ENCODE peak calls at places on chromosomes 16 and 17, in eight cellular contexts. S is upper lobe of right lung, M is progenitor cell of endocrine pancreas, B is lower leg skin, H is fibroblast of villous mesenchyme, D is spleen, T is fibroblast of mammary gland, N is thoracic aorta. L is an unnamed sample.

GRCh38 chr17:16930571-16931317 is 41.2 kb downstream of the TNFRSF13B start:
- DNase-seq in S (peak), M (no peak), B (no peak), H (no peak), D (peak), T (no peak), N (no peak), L (peak)

GRCh38 chr16:58028168-58028455 is 2.6 kb downstream of the MMP15 start:
- DNase-seq in S (no peak), M (no peak), B (no peak), H (no peak), D (peak), T (no peak), N (no peak), L (peak)

GRCh38 chr16:89827383-89828198 is 684 bp upstream of the SPIRE2 start:
- DNase-seq in S (no peak), M (peak), B (no peak), H (peak), D (no peak), T (peak), N (no peak), L (no peak)

GRCh38 chr17:35160354-35161201 is 13.0 kb downstream of the UNC45B start:
- DNase-seq in S (no peak), M (no peak), B (no peak), H (no peak), D (peak), T (no peak), N (no peak), L (no peak)

GRCh38 chr16:85557976-85558589 is 55.0 kb upstream of the GSE1 start:
- DNase-seq in S (no peak), M (no peak), B (no peak), H (no peak), D (no peak), T (no peak), N (no peak), L (no peak)

GRCh38 chr16:23187341-23187740 is 4.8 kb downstream of the SCNN1G start:
- DNase-seq in S (no peak), M (no peak), B (no peak), H (no peak), D (no peak), T (no peak), N (no peak), L (no peak)

GRCh38 chr16:19521471-19522368 is at the start of gene GDE1:
- DNase-seq in S (peak), M (peak), B (peak), H (peak), D (peak), T (peak), N (peak), L (peak)

GRCh38 chr17:76139801-76140660 is 1.0 kb downstream of the FOXJ1 start:
- DNase-seq in S (peak), M (peak), B (no peak), H (no peak), D (peak), T (peak), N (no peak), L (peak)

GRCh38 chr17:58303981-58304734 is 23.4 kb upstream of the MPO start:
- DNase-seq in S (peak), M (no peak), B (peak), H (peak), D (peak), T (peak), N (no peak), L (no peak)

GRCh38 chr16:58094791-58095574 is 34.2 kb downstream of the CFAP20 start:
- DNase-seq in S (no peak), M (no peak), B (no peak), H (no peak), D (no peak), T (no peak), N (no peak), L (peak)

GRCh38 chr16:24524855-24525652 is 14.3 kb upstream of the RBBP6 start:
- DNase-seq in S (no peak), M (no peak), B (no peak), H (peak), D (no peak), T (no peak), N (no peak), L (no peak)

GRCh38 chr16:65579050-65579449 is 457.2 kb upstream of the CDH11 start:
- DNase-seq in S (no peak), M (no peak), B (no peak), H (no peak), D (no peak), T (no peak), N (no peak), L (no peak)

GRCh38 chr16:56625943-56626654 is 518 bp downstream of the MT1E start:
- DNase-seq in S (no peak), M (no peak), B (peak), H (peak), D (no peak), T (peak), N (peak), L (no peak)

GRCh38 chr17:40932608-40933007 is 4.8 kb downstream of the KRT23 start:
- DNase-seq in S (no peak), M (no peak), B (no peak), H (no peak), D (no peak), T (no peak), N (no peak), L (no peak)

GRCh38 chr17:50346313-50347086 is 574 bp downstream of the XYLT2 start:
- DNase-seq in S (peak), M (peak), B (peak), H (peak), D (no peak), T (no peak), N (no peak), L (peak)

GRCh38 chr16:86319871-86320270 is 190.5 kb upstream of the FOXF1 start:
- DNase-seq in S (no peak), M (no peak), B (no peak), H (peak), D (no peak), T (no peak), N (no peak), L (no peak)

GRCh38 chr17:43931062-43931571 is 11.2 kb downstream of the PPY start:
- DNase-seq in S (no peak), M (no peak), B (no peak), H (no peak), D (no peak), T (no peak), N (no peak), L (no peak)

GRCh38 chr17:58541249-58541648 is 26.8 kb upstream of the MTMR4 start:
- DNase-seq in S (no peak), M (no peak), B (peak), H (no peak), D (no peak), T (peak), N (no peak), L (no peak)

GRCh38 chr17:8003594-8004181 is 1.3 kb downstream of the GUCY2D start:
- DNase-seq in S (no peak), M (no peak), B (peak), H (no peak), D (peak), T (no peak), N (no peak), L (no peak)

GRCh38 chr16:81204794-81205680 is 33.5 kb upstream of the BCO1 start:
- DNase-seq in S (no peak), M (no peak), B (no peak), H (peak), D (no peak), T (peak), N (no peak), L (no peak)

GRCh38 chr17:78128616-78129384 is at the start of gene TMC6:
- DNase-seq in S (peak), M (peak), B (peak), H (no peak), D (peak), T (no peak), N (no peak), L (no peak)

GRCh38 chr17:44904001-44904984 is 5.0 kb upstream of the EFTUD2 start:
- DNase-seq in S (peak), M (no peak), B (no peak), H (no peak), D (no peak), T (no peak), N (no peak), L (peak)

GRCh38 chr17:9900019-9900594 is 5.0 kb downstream of the RCVRN start:
- DNase-seq in S (no peak), M (no peak), B (no peak), H (peak), D (peak), T (peak), N (no peak), L (no peak)
- TF ChIP-seq CTCF in S (no peak), M (no peak), B (no peak), H (no peak), D (no peak), T (no peak), N (no peak), L (peak)

DNA sequence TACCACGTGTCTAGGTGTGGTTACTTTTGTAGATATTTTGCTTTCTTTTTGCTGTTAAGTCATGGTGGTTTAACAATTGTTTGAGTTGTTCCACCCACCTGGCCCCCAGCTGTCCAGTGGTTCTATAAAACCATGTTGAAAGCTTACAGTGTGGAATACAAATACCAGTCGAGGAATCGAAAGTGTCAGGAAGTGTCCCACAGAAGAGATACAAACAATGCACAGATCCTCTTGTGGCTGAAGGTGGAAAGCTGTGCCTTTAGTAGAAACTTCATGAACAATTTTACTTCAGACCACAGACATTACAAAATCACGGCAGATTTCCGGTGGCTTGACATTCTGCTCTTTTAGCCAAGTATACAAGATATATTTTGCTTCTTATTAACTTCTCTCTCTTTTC is 782.4 kb upstream of the SOX9 start:
- DNase-seq in S (no peak), M (no peak), B (no peak), H (peak), D (no peak), T (peak), N (no peak), L (no peak)
- TF ChIP-seq CTCF in S (no peak), M (no peak), B (no peak), H (no peak), D (no peak), T (no peak), N (no peak), L (no peak)

DNA sequence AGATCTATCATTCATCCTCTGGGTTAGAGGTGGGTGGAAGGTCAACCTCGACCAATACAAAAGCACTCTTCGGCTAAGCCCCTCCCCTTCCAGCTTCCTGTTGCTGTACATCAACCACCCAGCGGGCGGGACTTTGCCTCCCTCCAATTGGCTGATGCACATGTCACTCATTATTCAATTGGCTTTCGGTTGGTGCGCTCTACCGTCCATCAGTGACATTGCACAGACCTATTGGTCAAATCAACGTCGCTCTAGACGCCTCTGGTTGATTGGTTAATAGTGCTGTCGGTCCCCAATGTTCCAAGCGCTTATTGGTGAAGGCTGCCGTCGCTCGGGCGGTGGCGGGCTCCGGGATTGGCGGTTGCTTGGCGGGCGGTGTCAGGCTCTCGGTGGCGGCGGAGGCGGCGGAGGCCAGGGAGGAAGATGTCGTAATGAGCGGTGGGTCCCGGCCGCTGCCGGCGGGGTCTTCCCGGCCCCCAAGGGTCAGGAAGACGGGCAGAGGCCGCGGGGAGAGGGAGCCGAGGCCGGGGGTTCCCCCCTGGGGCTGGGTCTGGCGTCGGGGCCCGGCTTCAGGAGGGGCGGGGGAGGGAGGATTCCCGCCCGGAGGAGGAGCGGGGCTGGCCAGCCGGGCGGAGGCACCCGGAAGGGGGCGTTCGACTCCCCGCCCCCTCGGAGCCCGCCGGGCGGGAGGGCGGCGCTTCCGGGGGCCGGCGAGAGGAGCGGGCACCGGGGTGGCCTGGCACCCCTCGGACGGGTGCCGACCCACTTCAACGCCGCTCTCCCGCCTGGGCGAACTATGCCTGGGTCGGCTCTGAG is at the start of gene SP2:
- DNase-seq in S (peak), M (peak), B (peak), H (peak), D (peak), T (peak), N (peak), L (peak)
- TF ChIP-seq CTCF in S (peak), M (peak), B (no peak), H (peak), D (peak), T (no peak), N (no peak), L (peak)

GRCh38 chr16:8962393-8963009 is 1.2 kb downstream of the USP7 start:
- DNase-seq in S (peak), M (no peak), B (no peak), H (no peak), D (peak), T (no peak), N (no peak), L (peak)
- TF ChIP-seq CTCF in S (no peak), M (no peak), B (no peak), H (no peak), D (no peak), T (no peak), N (no peak), L (peak)

DNA sequence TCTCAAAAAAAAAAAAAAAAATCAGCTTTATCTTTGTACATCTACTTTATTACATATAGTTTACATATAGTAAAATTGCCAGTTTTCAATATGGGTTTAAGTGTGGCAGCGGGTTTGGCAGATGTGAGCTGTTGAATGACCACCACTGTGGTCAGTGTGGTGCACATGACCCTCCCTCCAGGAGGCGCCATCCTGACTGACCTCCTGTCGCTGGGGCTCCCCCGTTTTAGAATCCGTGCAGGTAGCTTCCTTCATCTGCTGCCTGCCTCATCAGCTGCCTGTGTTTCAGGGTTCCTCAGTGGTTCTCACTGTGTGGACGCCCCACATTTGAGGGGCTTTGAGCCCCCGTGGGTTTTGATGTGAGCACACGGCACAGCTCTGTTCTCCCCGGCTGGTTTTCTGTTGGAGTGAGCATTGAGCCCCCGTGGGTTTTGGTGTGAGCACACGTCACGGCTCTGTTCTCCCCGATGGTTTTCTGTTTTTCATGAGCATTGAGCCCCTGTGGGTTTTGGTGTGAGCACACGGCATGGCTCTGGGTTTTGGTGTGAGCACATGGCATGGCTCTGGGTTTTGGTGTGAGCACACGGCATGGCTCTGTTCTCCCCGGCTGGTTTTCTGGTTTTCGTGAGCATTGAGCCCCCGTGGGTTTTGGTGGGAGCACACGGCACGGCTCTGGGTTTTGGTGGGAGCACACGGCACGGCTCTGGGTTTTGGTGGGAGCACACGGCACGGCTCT is 57.9 kb upstream of the ZNF750 start:
- DNase-seq in S (no peak), M (no peak), B (no peak), H (no peak), D (no peak), T (no peak), N (no peak), L (peak)
- TF ChIP-seq CTCF in S (no peak), M (no peak), B (no peak), H (no peak), D (no peak), T (no peak), N (no peak), L (no peak)

GRCh38 chr16:76535-77272 is 1.3 kb upstream of the MPG start:
- DNase-seq in S (peak), M (no peak), B (peak), H (peak), D (no peak), T (peak), N (peak), L (no peak)

GRCh38 chr16:77273-77806 is 685 bp upstream of the MPG start:
- DNase-seq in S (peak), M (no peak), B (peak), H (peak), D (peak), T (peak), N (no peak), L (no peak)

GRCh38 chr16:74437-75318 is 2.2 kb upstream of the RHBDF1 start:
- DNase-seq in S (no peak), M (no peak), B (no peak), H (no peak), D (no peak), T (no peak), N (no peak), L (no peak)

GRCh38 chr16:74025-74424 is 1.6 kb upstream of the RHBDF1 start:
- DNase-seq in S (no peak), M (no peak), B (no peak), H (no peak), D (no peak), T (no peak), N (no peak), L (no peak)

DNA sequence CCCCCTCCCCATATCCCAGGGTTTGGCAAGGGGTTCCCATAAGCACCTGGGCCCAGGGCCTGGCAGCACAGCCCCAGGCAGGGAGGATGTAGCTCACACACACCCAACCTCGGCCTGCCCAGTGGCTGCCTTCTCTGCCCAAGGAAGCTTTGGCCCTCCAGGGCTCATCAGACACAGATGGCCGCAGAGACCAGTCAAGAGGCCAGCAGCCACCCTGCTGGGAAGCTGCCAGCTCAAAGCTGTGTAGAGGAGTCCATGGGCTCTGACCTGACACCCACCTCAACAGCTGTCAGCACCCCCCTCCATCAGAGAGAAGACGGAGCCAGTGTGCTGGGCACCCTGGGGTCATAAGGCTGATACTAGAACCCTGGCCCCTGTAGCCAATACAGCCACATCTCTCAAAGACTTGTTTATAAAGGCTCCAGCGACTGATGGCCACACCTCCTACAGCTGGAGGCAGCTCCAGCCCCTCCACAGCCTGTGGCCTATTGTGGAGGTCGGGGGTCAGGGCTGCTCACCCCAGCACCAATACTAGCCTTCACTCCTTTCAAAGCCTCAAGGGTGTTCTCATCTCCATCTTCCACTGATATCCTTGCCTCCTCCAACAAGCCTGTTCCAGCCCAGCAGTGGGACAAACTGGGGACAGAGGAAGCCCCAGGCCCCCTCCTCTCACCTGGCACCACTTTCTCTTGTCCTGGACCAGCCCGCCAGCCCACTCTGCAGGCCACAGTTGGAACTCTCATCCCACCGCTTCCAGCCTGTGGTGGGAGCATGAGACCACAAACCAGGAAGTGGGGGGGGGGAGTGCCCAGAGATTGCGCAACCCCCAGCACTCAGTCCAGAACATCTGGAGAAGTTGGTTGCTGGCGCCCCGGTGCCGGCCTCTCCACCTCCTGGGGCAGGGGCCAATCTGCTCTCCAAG is 2.2 kb upstream of the MPG start:
- DNase-seq in S (peak), M (no peak), B (peak), H (peak), D (no peak), T (peak), N (no peak), L (no peak)
- TF ChIP-seq CTCF in S (peak), M (peak), B (no peak), H (peak), D (peak), T (peak), N (peak), L (peak)

GRCh38 chr17:79720705-79721295 is 9.9 kb upstream of the ENPP7 start:
- DNase-seq in S (no peak), M (no peak), B (no peak), H (no peak), D (no peak), T (no peak), N (no peak), L (no peak)

GRCh38 chr17:79716183-79716797 is 14.5 kb upstream of the ENPP7 start:
- DNase-seq in S (no peak), M (no peak), B (no peak), H (no peak), D (no peak), T (no peak), N (no peak), L (no peak)

GRCh38 chr17:79722787-79723186 is 8.0 kb upstream of the ENPP7 start:
- DNase-seq in S (no peak), M (no peak), B (no peak), H (no peak), D (no peak), T (no peak), N (no peak), L (no peak)

DNA sequence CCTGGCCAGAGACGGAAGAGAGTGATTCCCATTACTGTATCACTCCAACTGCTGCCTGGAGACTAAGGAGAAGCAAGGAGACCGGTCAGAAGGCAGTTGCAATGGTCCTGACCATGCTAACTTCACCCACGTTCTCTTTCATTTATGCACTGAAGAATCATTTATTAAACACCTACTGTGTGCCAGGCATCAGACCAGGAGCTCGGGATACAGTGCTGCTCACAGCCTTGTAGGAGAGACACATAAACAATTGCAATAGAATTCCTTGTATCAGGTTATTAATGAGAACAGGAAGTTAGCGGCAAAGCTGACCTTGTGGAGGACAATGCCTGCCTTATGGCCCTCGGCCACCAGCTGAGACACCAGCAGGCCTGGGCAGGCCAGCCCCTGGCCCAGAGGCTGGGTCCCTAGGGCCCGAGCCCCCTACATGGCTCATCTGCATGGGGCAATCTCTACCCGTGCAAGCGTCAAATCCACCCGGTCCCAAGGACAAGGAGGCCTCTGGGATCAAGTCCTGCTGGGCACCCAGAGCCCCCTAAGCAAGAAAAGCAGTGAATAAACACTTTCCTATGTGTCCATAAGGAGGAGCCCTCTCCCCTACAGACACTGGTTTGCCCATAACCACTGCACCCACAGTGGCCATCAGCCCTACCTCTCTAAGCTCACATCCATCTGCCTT is 8.6 kb upstream of the ENPP7 start:
- DNase-seq in S (no peak), M (no peak), B (no peak), H (no peak), D (no peak), T (no peak), N (no peak), L (no peak)
- TF ChIP-seq CTCF in S (no peak), M (peak), B (no peak), H (peak), D (no peak), T (peak), N (no peak), L (peak)

GRCh38 chr16:30355144-30355953 is at the start of gene CD2BP2:
- DNase-seq in S (peak), M (peak), B (peak), H (peak), D (peak), T (peak), N (peak), L (peak)
- TF ChIP-seq CTCF in S (no peak), M (no peak), B (no peak), H (no peak), D (no peak), T (peak), N (no peak), L (peak)

L was measured in chondrocyte.